ENCODE peak calls at places on chromosome 6, in six cellular contexts. X is GM23248, Y is colonic mucosa, Q is psoas muscle, M is astrocyte, H is A673. W is an unnamed sample.
A peak's percentile ranks its signal among the peaks of the same experiment; 100 is the strongest.

GRCh38 chr6:41818271-41819054 is 31.0 kb downstream of the TOMM6 start:
- DNase-seq in X (peak; percentile 5), Y (no peak), Q (no peak), M (no peak), H (peak; percentile 29), W (no peak)

GRCh38 chr6:34194770-34195169 is 41.9 kb upstream of the HMGA1 start:
- DNase-seq in X (no peak), Y (no peak), Q (no peak), M (no peak), H (no peak), W (no peak)

GRCh38 chr6:148524976-148525375 is 182.3 kb downstream of the SASH1 start:
- DNase-seq in X (peak; percentile 89), Y (no peak), Q (no peak), M (peak; percentile 90), H (no peak), W (peak; percentile 77)

GRCh38 chr6:144377586-144377985 is 92.5 kb downstream of the UTRN start:
- DNase-seq in X (peak; percentile 80), Y (no peak), Q (no peak), M (peak; percentile 64), H (no peak), W (no peak)

GRCh38 chr6:15554728-15555100 is 108.1 kb downstream of the DTNBP1 start:
- DNase-seq in X (no peak), Y (no peak), Q (no peak), M (no peak), H (no peak), W (no peak)

GRCh38 chr6:13710552-13711383 is 867 bp downstream of the RANBP9 start:
- DNase-seq in X (peak; percentile 62), Y (peak; percentile 63), Q (peak; percentile 69), M (no peak), H (peak; percentile 39), W (no peak)

GRCh38 chr6:9896806-9897205 is 518.1 kb downstream of the TFAP2A start:
- DNase-seq in X (peak; percentile 4), Y (no peak), Q (no peak), M (no peak), H (peak; percentile 70), W (no peak)

GRCh38 chr6:53044071-53044470 is 21.1 kb upstream of the FBXO9 start:
- DNase-seq in X (peak; percentile 81), Y (no peak), Q (no peak), M (peak; percentile 71), H (peak; percentile 81), W (no peak)

GRCh38 chr6:131103869-131104268 is 31.4 kb upstream of the AKAP7 start:
- DNase-seq in X (no peak), Y (no peak), Q (no peak), M (no peak), H (no peak), W (no peak)

GRCh38 chr6:147774856-147775255 is 266.4 kb downstream of the SAMD5 start:
- DNase-seq in X (no peak), Y (no peak), Q (no peak), M (no peak), H (peak; percentile 40), W (no peak)

GRCh38 chr6:101163611-101164010 is 229.9 kb upstream of the GRIK2 start:
- DNase-seq in X (no peak), Y (no peak), Q (no peak), M (no peak), H (peak; percentile 16), W (no peak)

GRCh38 chr6:144340541-144341371 is 55.6 kb downstream of the UTRN start:
- DNase-seq in X (peak; percentile 43), Y (no peak), Q (no peak), M (no peak), H (peak; percentile 72), W (no peak)

GRCh38 chr6:84528201-84528600 is 236.2 kb downstream of the TBX18 start:
- DNase-seq in X (no peak), Y (no peak), Q (no peak), M (no peak), H (no peak), W (no peak)

GRCh38 chr6:22251331-22251730 is 45.5 kb downstream of the PRL start:
- DNase-seq in X (peak; percentile 65), Y (no peak), Q (no peak), M (peak; percentile 74), H (no peak), W (no peak)

DNA sequence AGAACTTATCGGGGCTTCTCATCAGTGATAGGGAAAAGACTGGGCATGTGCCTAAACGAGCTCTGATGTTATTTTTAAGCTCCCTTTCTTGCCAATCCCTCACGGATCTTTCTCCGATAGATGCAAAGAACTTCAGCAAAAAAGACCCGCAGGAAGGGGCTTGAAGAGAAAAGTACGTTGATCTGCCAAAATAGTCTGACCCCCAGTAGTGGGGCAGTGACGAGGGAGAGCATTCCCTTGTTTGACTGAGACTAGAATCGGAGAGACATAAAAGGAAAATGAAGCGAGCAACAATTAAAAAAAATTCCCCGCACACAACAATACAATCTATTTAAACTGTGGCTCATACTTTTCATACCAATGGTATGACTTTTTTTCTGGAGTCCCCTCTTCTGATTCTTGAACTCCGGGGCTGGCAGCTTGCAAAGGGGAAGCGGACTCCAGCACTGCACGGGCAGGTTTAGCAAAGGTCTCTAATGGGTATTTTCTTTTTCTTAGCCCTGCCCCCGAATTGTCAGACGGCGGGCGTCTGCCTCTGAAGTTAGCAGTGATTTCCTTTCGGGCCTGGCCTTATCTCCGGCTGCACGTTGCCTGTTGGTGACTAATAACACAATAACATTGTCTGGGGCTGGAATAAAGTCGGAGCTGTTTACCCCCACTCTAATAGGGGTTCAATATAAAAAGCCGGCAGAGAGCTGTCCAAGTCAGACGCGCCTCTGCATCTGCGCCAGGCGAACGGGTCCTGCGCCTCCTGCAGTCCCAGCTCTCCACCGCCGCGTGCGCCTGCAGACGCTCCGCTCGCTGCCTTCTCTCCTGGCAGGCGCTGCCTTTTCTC is at the start of gene EDN1:
- DNase-seq in X (peak; percentile 97), Y (peak; percentile 83), Q (peak; percentile 72), M (peak; percentile 80), H (peak; percentile 87), W (no peak)
- H3K4me1 ChIP-seq in X (peaks cover 31% of the 10 kb centered on the region), Y (peaks cover 8% of the 10 kb centered on the region), Q (peaks cover 10% of the 10 kb centered on the region), M (peaks cover 24% of the 10 kb centered on the region), H (no peaks in the 10 kb centered on the region), W (peaks cover 4% of the 10 kb centered on the region)

DNA sequence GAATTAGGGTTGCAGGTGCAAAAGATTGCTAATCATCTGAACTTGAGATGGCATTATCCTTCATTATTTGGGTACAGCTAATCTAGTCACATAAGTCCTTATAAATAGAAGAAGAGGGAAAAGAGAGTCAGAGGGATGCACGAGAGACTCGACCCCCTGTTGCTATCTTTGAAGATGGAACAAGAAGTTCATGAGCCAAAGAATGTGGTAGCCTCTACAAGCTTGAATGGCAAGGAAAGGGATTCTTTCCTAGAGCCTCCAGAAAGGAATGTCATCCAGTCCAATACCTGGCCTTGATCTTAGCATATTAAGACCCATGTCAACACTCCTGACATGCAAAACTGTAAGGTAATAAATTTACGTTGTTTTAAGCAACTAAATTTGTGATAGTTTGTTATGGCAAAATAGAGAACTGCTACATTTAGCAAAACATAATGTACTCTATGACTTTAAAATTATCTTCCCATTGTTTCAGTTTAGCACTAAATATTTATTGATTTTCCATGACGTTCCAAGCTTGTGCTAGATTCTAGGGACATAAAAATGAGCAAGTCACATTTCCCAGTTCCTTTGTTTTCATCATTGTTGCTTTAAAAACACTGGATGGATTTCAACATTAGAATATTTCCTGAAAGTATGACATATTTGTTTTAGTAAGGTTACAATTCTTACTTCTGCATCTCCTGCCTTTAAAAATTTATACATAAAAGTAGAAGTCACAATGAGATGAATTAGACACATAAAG is 12.7 kb downstream of the MANEA start:
- DNase-seq in X (no peak), Y (no peak), Q (no peak), M (no peak), H (no peak), W (no peak)
- H3K4me3 ChIP-seq in X (no peak overlapping the region), Y (no peak overlapping the region), Q (no peak overlapping the region), M (no peak overlapping the region), H (no peak overlapping the region), W (no peak overlapping the region)

DNA sequence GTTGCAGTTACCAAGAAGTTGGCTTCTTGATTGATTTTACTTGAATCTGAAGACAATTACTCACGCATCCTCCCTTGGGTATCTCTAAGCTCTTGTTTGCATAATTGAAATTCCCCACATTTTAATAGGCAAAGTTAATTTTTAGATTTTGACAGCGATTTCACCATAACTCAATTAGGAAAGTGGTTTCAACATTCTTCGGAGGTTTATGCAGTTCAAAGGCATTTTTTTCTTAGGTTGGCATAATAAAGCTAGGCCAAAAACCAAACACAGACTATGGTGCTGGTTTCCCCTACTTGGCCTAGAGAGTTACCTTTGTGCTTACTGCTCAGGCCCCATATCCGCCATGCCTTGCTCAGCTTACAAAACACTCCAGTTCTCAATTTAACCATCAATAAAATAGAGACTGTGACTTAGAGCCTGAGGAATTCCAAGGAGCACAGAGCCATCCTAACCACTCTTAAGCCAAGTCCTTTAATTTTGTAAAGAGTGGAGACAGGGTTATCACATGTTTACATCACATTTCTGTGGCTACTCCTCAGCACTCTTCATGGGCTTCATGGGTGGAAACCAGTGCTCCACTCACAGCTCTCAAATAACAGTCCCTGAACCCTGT is 32.1 kb downstream of the LAMA4 start:
- DNase-seq in X (peak; percentile 83), Y (no peak), Q (no peak), M (peak; percentile 93), H (peak; percentile 65), W (no peak)
- H3K27ac ChIP-seq in X (peak overlapping the region; percentile 96), Y (peak overlapping the region; percentile 57), Q (peak overlapping the region; percentile 30), M (peak overlapping the region; percentile 44), H (peak overlapping the region; percentile 12), W (peak overlapping the region; percentile 72)

DNA sequence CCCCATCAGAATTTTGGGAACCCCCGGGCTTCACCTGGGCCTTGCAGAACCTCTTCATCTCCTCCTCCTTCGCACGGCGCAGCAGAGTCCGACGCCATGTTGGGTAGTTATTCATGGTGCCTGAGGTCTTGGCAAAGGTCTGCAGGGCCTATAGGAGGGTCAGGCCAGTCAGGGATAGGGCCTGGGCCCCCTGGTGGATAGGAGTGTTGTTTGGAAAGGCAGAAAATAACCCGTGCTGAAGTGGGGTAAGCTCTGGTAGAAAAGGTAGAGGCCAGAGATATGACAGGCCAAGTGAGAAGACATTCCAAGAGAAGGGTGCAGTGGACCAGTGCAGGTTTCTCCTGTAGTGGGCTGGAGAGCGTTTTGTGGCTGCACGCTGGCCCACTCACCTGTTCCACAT is 4.9 kb downstream of the SMPD2 start:
- DNase-seq in X (peak; percentile 23), Y (no peak), Q (no peak), M (no peak), H (no peak), W (peak; percentile 63)
- H3K4me1 ChIP-seq in X (peaks cover 4% of the 10 kb centered on the region), Y (peaks cover 7% of the 10 kb centered on the region), Q (peaks cover 10% of the 10 kb centered on the region), M (peaks cover 6% of the 10 kb centered on the region), H (no peaks in the 10 kb centered on the region), W (peaks cover 10% of the 10 kb centered on the region)

DNA sequence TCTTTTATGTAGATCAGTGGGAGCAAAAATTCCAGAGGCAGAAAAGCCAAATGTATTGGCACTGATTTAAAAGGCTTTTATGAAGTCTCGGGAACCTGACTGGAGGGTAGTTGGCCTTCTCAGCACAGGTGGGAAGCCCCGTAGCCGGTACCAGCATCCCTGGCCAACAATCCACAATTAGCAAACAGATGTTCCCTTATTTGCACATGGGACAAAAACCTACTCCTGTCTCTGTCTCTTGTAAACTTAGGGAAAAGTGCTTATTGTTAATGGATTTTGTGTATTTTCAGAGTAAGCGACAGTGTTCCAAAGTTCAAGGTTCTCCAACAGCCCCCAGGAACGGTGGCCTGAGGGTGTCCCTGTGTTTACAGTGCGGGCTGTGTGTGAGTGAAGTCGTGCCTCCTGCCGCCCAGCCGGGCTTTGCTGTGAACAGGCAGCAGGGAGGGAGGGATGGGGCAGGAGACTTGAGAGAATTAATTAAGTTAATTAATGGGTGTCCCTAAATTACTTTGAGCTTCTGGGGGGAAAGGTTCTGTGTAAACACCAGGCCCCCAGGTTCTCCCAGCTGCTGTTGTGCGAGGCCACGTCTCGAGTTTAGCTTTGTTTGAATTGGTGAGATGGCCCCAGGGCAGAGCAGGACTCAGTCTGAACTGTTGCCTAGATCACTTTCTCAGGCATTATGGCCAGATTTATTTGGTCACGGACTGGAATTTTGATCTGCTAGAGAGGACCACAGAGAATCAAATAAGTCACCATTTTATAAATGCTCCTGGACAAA is 3.9 kb downstream of the SYNJ2 start:
- DNase-seq in X (no peak), Y (no peak), Q (no peak), M (no peak), H (no peak), W (no peak)
- H3K4me3 ChIP-seq in X (no peak overlapping the region), Y (no peak overlapping the region), Q (no peak overlapping the region), M (peak overlapping the region; percentile 86), H (no peak overlapping the region), W (no peak overlapping the region)

W was measured in ascending aorta.